ENCODE peak calls at places on chromosomes 3 and 15, in eight cellular contexts. B, Q, A, R, G, P, V and Y are unnamed samples.

GRCh38 chr3:62289922-62290321 is 83.4 kb downstream of the FEZF2 start:
- ATAC-seq in Q (no peak), B (no peak), P (no peak), V (no peak), R (no peak), A (no peak), G (no peak), Y (no peak)

GRCh38 chr15:29698030-29698701 is 124.1 kb downstream of the TJP1 start:
- ATAC-seq in G (no peak), R (peak), A (no peak), Q (peak), B (no peak), V (no peak), P (no peak), Y (peak)

GRCh38 chr15:49366496-49366895 is 56.5 kb upstream of the FGF7 start:
- ATAC-seq in V (no peak), Q (no peak), A (no peak), B (no peak), P (no peak), R (no peak), G (no peak), Y (no peak)

GRCh38 chr15:60026555-60026954 is 22.4 kb downstream of the FOXB1 start:
- ATAC-seq in A (no peak), B (no peak), V (no peak), Q (no peak), P (no peak), G (no peak), R (no peak), Y (no peak)

GRCh38 chr3:47296562-47297302 is 14.0 kb downstream of the KLHL18 start:
- ATAC-seq in P (no peak), G (no peak), R (no peak), Q (no peak), A (peak), V (peak), B (no peak), Y (no peak)

GRCh38 chr3:14725015-14725431 is 50.1 kb downstream of the C3orf20 start:
- ATAC-seq in P (no peak), Q (no peak), A (no peak), G (no peak), R (peak), B (no peak), V (no peak), Y (no peak)

GRCh38 chr15:70160803-70161565 is 63.3 kb upstream of the TLE3 start:
- ATAC-seq in G (no peak), A (no peak), V (no peak), P (no peak), Q (no peak), B (peak), R (no peak), Y (no peak)

GRCh38 chr3:102057781-102058421 is 208.6 kb downstream of the NFKBIZ start:
- ATAC-seq in G (peak), B (no peak), V (peak), R (no peak), Q (no peak), A (peak), P (peak), Y (peak)

GRCh38 chr3:13046569-13047279 is 26.5 kb downstream of the IQSEC1 start:
- ATAC-seq in P (no peak), V (peak), A (no peak), B (no peak), G (no peak), R (no peak), Q (no peak), Y (no peak)